ENCODE peak calls at places on chromosomes 2 and 18, in five cellular contexts. A is HCT116, K is GM12878, D is IMR-90, N is K562. O is an unnamed sample.

GRCh38 chr2:233089851-233090250 is 29.7 kb downstream of the INPP5D start:
- DNase-seq in D (no peak), A (no peak), N (no peak), K (no peak), O (no peak)

GRCh38 chr2:150601280-150602038 is 114.0 kb upstream of the RND3 start:
- DNase-seq in N (no peak), K (no peak), A (no peak), D (peak), O (peak)

GRCh38 chr2:226427538-226428307 is 371.9 kb downstream of the IRS1 start:
- DNase-seq in K (no peak), N (no peak), A (peak), D (peak), O (peak)

GRCh38 chr2:10038716-10039115 is 4.6 kb upstream of the KLF11 start:
- DNase-seq in K (no peak), N (no peak), A (no peak), D (peak), O (no peak)

GRCh38 chr18:54947115-54947514 is 12.1 kb downstream of the CCDC68 start:
- DNase-seq in A (no peak), N (no peak), D (no peak), K (no peak), O (no peak)

GRCh38 chr2:12269041-12269972 is 447.4 kb upstream of the TRIB2 start:
- DNase-seq in N (no peak), D (no peak), A (no peak), K (no peak), O (no peak)

GRCh38 chr2:199335502-199335901 is 122.2 kb downstream of the SATB2 start:
- DNase-seq in D (no peak), K (no peak), N (peak), A (no peak), O (no peak)

GRCh38 chr2:153478289-153479261 is at the start of gene RPRM:
- DNase-seq in N (peak), K (no peak), A (peak), D (peak), O (peak)

GRCh38 chr2:7707723-7708122 is 790.5 kb downstream of the RNF144A start:
- DNase-seq in D (peak), N (no peak), A (no peak), K (no peak), O (peak)

GRCh38 chr2:104915107-104915793 is 61.3 kb downstream of the POU3F3 start:
- DNase-seq in D (no peak), A (no peak), K (no peak), N (no peak), O (no peak)

GRCh38 chr2:127386764-127387654 is 766 bp downstream of the MAP3K2 start:
- DNase-seq in D (peak), K (no peak), N (peak), A (peak), O (peak)

GRCh38 chr2:241064008-241064801 is 37.9 kb downstream of the MTERF4 start:
- DNase-seq in D (no peak), K (no peak), N (no peak), A (peak), O (peak)

GRCh38 chr2:160157861-160158813 is 41.9 kb downstream of the ITGB6 start:
- DNase-seq in A (no peak), D (peak), K (no peak), N (peak), O (no peak)

DNA sequence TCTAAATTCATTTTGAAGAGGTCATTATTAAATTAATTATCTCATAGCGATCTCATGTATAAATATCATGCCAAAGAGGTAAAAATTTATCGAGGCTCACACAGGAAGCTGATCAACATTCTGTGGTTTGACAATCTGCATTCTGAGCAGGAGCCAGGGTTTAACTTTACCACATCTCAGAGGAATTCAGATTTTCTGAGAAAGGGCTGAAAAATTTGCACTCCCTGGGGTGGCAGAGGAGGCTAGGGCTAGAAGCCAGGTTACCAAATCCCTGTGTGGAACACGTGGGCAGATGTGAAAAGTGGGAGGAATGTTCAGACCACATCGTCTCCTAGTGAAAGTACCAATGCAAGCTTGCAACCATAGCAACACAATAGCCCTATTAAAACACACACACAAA is 63.5 kb upstream of the CTLA4 start:
- DNase-seq in D (peak), K (no peak), N (no peak), A (no peak), O (no peak)
- TF ChIP-seq CEBPB in D (peak), K (no peak), N (no peak), A (no peak), O (no peak)

DNA sequence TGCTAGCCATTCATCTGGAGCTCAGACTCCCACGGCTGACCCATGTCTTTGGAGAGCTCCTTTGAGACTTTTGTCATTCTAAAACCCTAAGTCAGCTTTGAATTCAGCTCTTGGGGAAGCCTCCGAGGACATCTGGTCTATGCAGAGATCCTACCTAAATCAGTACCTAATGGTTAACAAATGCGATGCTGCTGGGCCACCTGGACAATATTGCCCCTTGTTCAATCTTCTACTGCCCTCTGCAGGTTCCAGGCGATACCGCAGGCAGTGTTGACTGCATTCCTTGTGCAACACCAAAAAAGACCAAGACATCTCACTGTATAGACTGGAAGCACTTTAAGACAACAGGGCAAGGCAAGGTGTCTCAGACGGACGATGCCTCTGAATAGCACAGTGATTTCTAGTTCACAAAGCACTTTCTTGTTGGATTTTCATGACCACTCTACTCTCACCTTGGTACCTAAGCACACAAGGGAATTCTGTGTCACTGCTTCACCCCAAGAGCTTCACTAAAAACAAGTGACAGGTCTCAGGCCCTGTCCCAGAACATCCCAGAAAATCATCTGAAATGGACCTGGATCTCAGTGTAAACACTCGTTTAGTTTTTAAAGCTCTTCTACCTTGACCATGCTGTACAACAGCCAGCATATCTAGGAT is 80.9 kb downstream of the XDH start:
- DNase-seq in N (peak), A (peak), D (peak), K (peak), O (peak)
- TF ChIP-seq CEBPB in N (peak), A (no peak), D (peak), K (no peak), O (peak)

GRCh38 chr2:231425811-231426703 is 30.5 kb downstream of the B3GNT7 start:
- DNase-seq in K (no peak), N (no peak), A (no peak), D (no peak), O (no peak)
- TF ChIP-seq CEBPB in K (no peak), N (no peak), A (no peak), D (no peak), O (no peak)

GRCh38 chr2:57443985-57444501 is 602.6 kb upstream of the VRK2 start:
- DNase-seq in K (no peak), A (peak), N (no peak), D (no peak), O (no peak)
- TF ChIP-seq CEBPB in K (no peak), A (peak), N (no peak), D (no peak), O (no peak)

DNA sequence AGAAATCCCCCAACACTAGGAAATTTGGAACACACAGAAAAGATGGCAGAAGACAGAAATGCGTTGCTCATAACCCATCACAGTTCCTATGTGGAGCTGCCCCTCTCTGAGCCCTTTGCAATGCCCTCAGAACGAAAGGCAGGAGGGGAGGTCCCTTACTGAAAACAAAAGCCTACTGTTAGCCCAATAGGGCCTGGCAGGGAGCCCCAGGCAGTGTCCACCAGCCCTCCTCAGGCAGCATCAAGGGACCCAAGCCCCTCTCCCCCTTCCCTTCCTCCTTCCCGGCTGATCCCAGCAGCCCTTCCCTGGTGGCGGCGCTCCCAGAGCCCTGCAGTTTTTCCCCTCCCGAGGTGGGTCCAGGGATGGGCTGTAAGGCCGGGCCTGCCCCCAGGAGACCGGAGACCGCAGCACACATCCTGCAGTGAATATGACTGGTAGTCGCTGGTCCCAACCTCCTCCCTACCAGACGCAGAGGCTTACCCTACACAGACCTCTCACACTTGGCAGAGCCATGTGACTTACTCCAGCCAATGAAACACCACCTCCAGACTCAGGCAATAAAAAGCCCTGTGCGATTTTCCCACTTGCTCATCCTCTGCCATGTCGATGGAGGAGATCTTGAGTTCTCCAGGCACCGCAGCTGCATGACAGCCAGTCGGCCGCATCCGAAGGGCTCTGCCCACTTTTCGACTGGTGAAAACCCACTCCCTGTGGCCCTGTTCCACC is 19.4 kb upstream of the DUSP2 start:
- DNase-seq in D (no peak), N (no peak), K (peak), A (no peak), O (no peak)
- TF ChIP-seq CEBPB in D (no peak), N (no peak), K (no peak), A (no peak), O (no peak)